ENCODE peak calls at places on chromosome 2, in ten cellular contexts. E is psoas muscle; X is effector memory CD4-positive, alpha-beta T cell; V is IMR-90; A is tibial artery; L is osteoblast; G is right lobe of liver; H is HCT116; S is PC-9; K is suprapubic skin. Q is an unnamed sample.

GRCh38 chr2:222038086-222038802 is 260.6 kb downstream of the PAX3 start:
- DNase-seq in V (peak; percentile 13), E (no peak), G (no peak), A (no peak), L (no peak), H (no peak), K (no peak), X (no peak), S (no peak), Q (no peak)

GRCh38 chr2:42133771-42134195 is 35.4 kb upstream of the EML4 start:
- DNase-seq in V (no peak), G (no peak), L (no peak), S (no peak), A (no peak), H (no peak), X (no peak), E (no peak), K (no peak), Q (no peak)

GRCh38 chr2:240986787-240987411 is 11.5 kb upstream of the SNED1 start:
- DNase-seq in K (peak; percentile 88), E (peak; percentile 91), H (no peak), V (peak; percentile 65), X (no peak), G (peak; percentile 69), L (peak; percentile 92), A (peak; percentile 68), S (no peak), Q (peak; percentile 89)

GRCh38 chr2:31051213-31052185 is 86.7 kb downstream of the GALNT14 start:
- DNase-seq in G (no peak), S (no peak), E (no peak), X (no peak), L (no peak), V (no peak), K (no peak), H (no peak), A (no peak), Q (no peak)

GRCh38 chr2:200740907-200741306 is 70.8 kb upstream of the BZW1 start:
- DNase-seq in A (no peak), H (no peak), V (no peak), X (no peak), E (no peak), K (no peak), S (no peak), G (no peak), L (peak; percentile 13), Q (no peak)

GRCh38 chr2:164560181-164560792 is 61.0 kb downstream of the GRB14 start:
- DNase-seq in X (no peak), A (no peak), S (no peak), K (no peak), E (no peak), H (peak; percentile 4), G (no peak), L (no peak), V (peak; percentile 16), Q (no peak)

GRCh38 chr2:152924722-152925121 is 206.3 kb downstream of the ARL6IP6 start:
- DNase-seq in H (no peak), X (no peak), V (no peak), K (peak; percentile 65), E (no peak), A (no peak), S (no peak), G (peak; percentile 35), L (no peak), Q (no peak)

GRCh38 chr2:46286715-46287114 is 10.5 kb upstream of the EPAS1 start:
- DNase-seq in A (no peak), H (no peak), E (no peak), X (no peak), L (no peak), S (peak; percentile 80), V (no peak), K (no peak), G (no peak), Q (peak; percentile 25)

GRCh38 chr2:240329116-240329665 is 106.3 kb upstream of the GPC1 start:
- DNase-seq in G (no peak), S (no peak), V (no peak), X (no peak), A (no peak), L (peak; percentile 68), K (no peak), H (no peak), E (no peak), Q (no peak)

GRCh38 chr2:74567862-74568261 is 13.3 kb downstream of the DOK1 start:
- DNase-seq in L (peak; percentile 45), S (no peak), E (no peak), A (no peak), H (no peak), X (no peak), K (no peak), V (peak; percentile 88), G (no peak), Q (no peak)

GRCh38 chr2:105950521-105951389 is 206.0 kb downstream of the NCK2 start:
- DNase-seq in E (no peak), A (no peak), K (no peak), L (no peak), G (no peak), X (no peak), S (no peak), V (no peak), H (no peak), Q (no peak)

DNA sequence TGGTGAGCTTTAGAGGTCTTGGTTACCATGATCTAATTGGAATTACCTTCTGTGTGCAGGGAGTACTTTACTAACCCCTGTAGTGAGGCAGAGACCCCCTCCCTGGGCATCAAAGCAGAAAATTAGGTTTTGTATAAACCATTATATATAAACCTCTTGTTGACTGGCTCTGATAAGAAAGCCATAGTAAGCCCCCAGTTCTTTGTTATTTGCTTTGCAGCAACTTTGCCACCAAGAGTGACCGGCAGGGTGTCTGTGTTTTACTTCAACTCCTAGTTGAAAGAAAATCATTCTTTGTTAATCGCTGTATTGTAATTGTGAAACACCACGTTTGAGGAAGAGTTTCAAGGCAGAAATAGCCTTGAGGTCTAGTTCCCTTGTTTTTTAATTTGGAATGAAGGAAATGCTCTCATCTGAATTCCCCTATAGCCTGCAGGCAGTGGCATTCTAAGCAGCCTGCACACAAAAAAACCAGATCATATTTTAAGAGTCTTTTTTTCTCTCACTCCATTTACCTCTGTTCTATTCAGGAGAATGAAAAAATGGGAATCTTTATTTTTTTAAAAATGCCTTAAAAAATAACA is 337.9 kb downstream of the SLC4A3 start:
- DNase-seq in G (no peak), X (no peak), K (no peak), H (no peak), A (no peak), V (no peak), E (no peak), S (no peak), L (no peak), Q (no peak)
- H3K27ac ChIP-seq in G (no peak overlapping the region), X (no peak overlapping the region), K (no peak overlapping the region), H (no peak overlapping the region), A (no peak overlapping the region), V (no peak overlapping the region), E (no peak overlapping the region), S (no peak overlapping the region), L (no peak overlapping the region), Q (no peak overlapping the region)

DNA sequence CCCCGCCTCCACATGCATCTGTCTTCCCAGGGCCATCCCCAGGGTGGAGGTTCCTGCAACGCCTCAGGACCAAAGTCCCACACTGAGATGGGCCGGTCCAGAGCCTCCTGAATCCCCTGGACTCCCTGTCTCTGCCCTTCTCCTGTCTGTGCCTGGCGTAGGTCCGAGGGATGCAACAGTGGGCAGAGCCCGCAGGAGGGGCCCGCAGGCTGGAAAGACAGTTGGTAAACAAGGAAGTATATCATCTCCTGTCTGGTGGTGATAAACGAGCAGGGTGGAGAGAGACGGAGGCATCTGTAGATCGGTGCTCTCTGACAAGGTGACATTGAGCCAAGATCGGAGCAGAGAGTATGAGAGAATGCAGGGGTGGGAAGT is 72.6 kb upstream of the RAB6C start:
- DNase-seq in G (no peak), L (no peak), X (no peak), K (no peak), S (no peak), V (no peak), A (no peak), H (no peak), E (no peak), Q (no peak)
- H3K4me3 ChIP-seq in G (no peak overlapping the region), L (no peak overlapping the region), X (no peak overlapping the region), K (no peak overlapping the region), S (no peak overlapping the region), V (no peak overlapping the region), A (no peak overlapping the region), H (no peak overlapping the region), E (no peak overlapping the region), Q (no peak overlapping the region)

GRCh38 chr2:127373362-127374083 is 14.3 kb downstream of the MAP3K2 start:
- DNase-seq in K (no peak), L (no peak), G (no peak), S (no peak), V (no peak), X (no peak), A (no peak), E (no peak), H (no peak), Q (no peak)

GRCh38 chr2:127370010-127370409 is 17.8 kb downstream of the MAP3K2 start:
- DNase-seq in S (no peak), X (no peak), K (no peak), E (no peak), A (no peak), V (no peak), L (no peak), G (no peak), H (no peak), Q (no peak)

GRCh38 chr2:127365211-127365643 is 22.5 kb downstream of the MAP3K2 start:
- DNase-seq in E (no peak), X (no peak), H (no peak), A (no peak), K (no peak), S (no peak), G (no peak), L (no peak), V (peak; percentile 8), Q (no peak)

GRCh38 chr2:127376265-127376664 is 11.5 kb downstream of the MAP3K2 start:
- DNase-seq in S (no peak), K (no peak), V (no peak), L (no peak), A (no peak), E (no peak), X (no peak), H (no peak), G (no peak), Q (no peak)

GRCh38 chr2:127371037-127371436 is 16.7 kb downstream of the MAP3K2 start:
- DNase-seq in H (peak; percentile 60), K (no peak), S (no peak), X (no peak), E (peak; percentile 82), V (no peak), A (peak; percentile 75), G (no peak), L (no peak), Q (peak; percentile 62)
- H3K9me3 ChIP-seq in H (no peaks in the 10 kb centered on the region), K (peaks cover 8% of the 10 kb centered on the region), S (peaks cover 14% of the 10 kb centered on the region), X (peaks cover 4% of the 10 kb centered on the region), E (peaks cover 3% of the 10 kb centered on the region), V (no peaks in the 10 kb centered on the region), A (peaks cover 9% of the 10 kb centered on the region), G (no peaks in the 10 kb centered on the region), L (no peaks in the 10 kb centered on the region), Q (no peaks in the 10 kb centered on the region)

DNA sequence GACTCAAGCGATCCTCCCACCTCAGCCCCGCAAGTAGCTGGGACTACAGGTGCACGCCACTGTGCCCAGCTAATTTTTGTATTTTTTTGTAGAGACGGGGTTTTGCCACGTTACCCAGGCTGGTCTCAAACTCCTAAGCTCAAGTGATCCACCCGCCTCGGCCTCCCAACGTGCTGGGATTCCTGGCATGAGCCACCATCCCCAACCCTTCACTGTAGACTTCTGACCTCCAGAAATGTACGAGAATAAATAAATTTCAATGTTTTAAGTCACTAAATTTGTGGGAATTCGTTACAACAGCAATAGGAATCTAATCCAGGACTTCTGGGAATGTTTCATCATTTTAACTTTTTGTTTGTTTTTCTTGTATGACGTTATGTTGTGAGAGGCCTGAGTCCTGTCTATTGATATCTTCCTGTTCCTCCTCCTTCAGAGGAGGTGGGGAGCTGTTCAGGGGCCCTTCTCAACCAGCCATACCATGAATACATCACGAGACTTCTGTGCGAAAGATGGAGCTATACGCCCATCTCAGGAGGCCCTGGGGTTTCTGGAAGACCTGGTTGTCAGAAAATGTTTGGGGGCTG is 40.0 kb downstream of the TEX44 start:
- DNase-seq in L (peak; percentile 97), K (no peak), G (no peak), S (no peak), H (no peak), A (no peak), E (no peak), V (peak; percentile 96), X (no peak), Q (no peak)
- H3K27ac ChIP-seq in L (peak overlapping the region; percentile 62), K (no peak overlapping the region), G (no peak overlapping the region), S (no peak overlapping the region), H (no peak overlapping the region), A (peak overlapping the region; percentile 71), E (no peak overlapping the region), V (peak overlapping the region; percentile 79), X (no peak overlapping the region), Q (no peak overlapping the region)